ENCODE peak calls at places on chromosomes 1 and 21, in seven cellular contexts. One of them, this sample, is unnamed.

GRCh38 chr1:69230223-69230622 is 337.5 kb upstream of the LRRC7 start:
- DNase-seq in fibroblast of pulmonary artery: no peak
- DNase-seq in Caki2: no peak
- DNase-seq in stimulated activated CD4-positive, alpha-beta T cell treated with anti-CD3 and anti-CD28 coated beads, Interleukin-15, amount 100 ng/mL, for 1 hour: no peak
- DNase-seq in KG1: no peak
- DNase-seq in breast epithelium: no peak
- DNase-seq in endothelial cell: no peak
- DNase-seq in this sample: no peak

GRCh38 chr1:6592865-6593593 is 9.6 kb downstream of the KLHL21 start:
- DNase-seq in Caki2: no peak
- DNase-seq in breast epithelium: no peak
- DNase-seq in fibroblast of pulmonary artery: no peak
- DNase-seq in KG1: no peak
- DNase-seq in stimulated activated CD4-positive, alpha-beta T cell treated with anti-CD3 and anti-CD28 coated beads, Interleukin-15, amount 100 ng/mL, for 1 hour: no peak
- DNase-seq in endothelial cell: no peak
- DNase-seq in this sample: no peak

GRCh38 chr1:244248426-244248825 is 197.3 kb downstream of the ZBTB18 start:
- DNase-seq in KG1: no peak
- DNase-seq in stimulated activated CD4-positive, alpha-beta T cell treated with anti-CD3 and anti-CD28 coated beads, Interleukin-15, amount 100 ng/mL, for 1 hour: no peak
- DNase-seq in endothelial cell: no peak
- DNase-seq in Caki2: no peak
- DNase-seq in fibroblast of pulmonary artery: no peak
- DNase-seq in breast epithelium: no peak
- DNase-seq in this sample: no peak

GRCh38 chr1:248823517-248824001 is 2.2 kb downstream of the SH3BP5L start:
- DNase-seq in fibroblast of pulmonary artery: peak
- DNase-seq in stimulated activated CD4-positive, alpha-beta T cell treated with anti-CD3 and anti-CD28 coated beads, Interleukin-15, amount 100 ng/mL, for 1 hour: no peak
- DNase-seq in Caki2: no peak
- DNase-seq in breast epithelium: no peak
- DNase-seq in KG1: no peak
- DNase-seq in endothelial cell: no peak
- DNase-seq in this sample: no peak

GRCh38 chr1:10866314-10867091 is 70.1 kb upstream of the CASZ1 start:
- DNase-seq in Caki2: no peak
- DNase-seq in breast epithelium: no peak
- DNase-seq in endothelial cell: peak
- DNase-seq in KG1: no peak
- DNase-seq in fibroblast of pulmonary artery: peak
- DNase-seq in stimulated activated CD4-positive, alpha-beta T cell treated with anti-CD3 and anti-CD28 coated beads, Interleukin-15, amount 100 ng/mL, for 1 hour: peak
- DNase-seq in this sample: no peak

GRCh38 chr1:239816090-239816812 is 275.4 kb upstream of the FMN2 start:
- DNase-seq in Caki2: peak
- DNase-seq in endothelial cell: peak
- DNase-seq in KG1: no peak
- DNase-seq in fibroblast of pulmonary artery: peak
- DNase-seq in stimulated activated CD4-positive, alpha-beta T cell treated with anti-CD3 and anti-CD28 coated beads, Interleukin-15, amount 100 ng/mL, for 1 hour: no peak
- DNase-seq in breast epithelium: no peak
- DNase-seq in this sample: no peak

GRCh38 chr1:45954401-45954847 is 151.0 kb downstream of the MAST2 start:
- DNase-seq in endothelial cell: no peak
- DNase-seq in Caki2: peak
- DNase-seq in stimulated activated CD4-positive, alpha-beta T cell treated with anti-CD3 and anti-CD28 coated beads, Interleukin-15, amount 100 ng/mL, for 1 hour: no peak
- DNase-seq in KG1: no peak
- DNase-seq in fibroblast of pulmonary artery: peak
- DNase-seq in breast epithelium: no peak
- DNase-seq in this sample: no peak

GRCh38 chr21:42651515-42652401 is 1.7 kb upstream of the PDE9A start:
- DNase-seq in Caki2: peak
- DNase-seq in stimulated activated CD4-positive, alpha-beta T cell treated with anti-CD3 and anti-CD28 coated beads, Interleukin-15, amount 100 ng/mL, for 1 hour: no peak
- DNase-seq in fibroblast of pulmonary artery: no peak
- DNase-seq in KG1: no peak
- DNase-seq in endothelial cell: no peak
- DNase-seq in breast epithelium: no peak
- DNase-seq in this sample: no peak

GRCh38 chr1:33248244-33248643 is 8.0 kb upstream of the ZNF362 start:
- DNase-seq in endothelial cell: no peak
- DNase-seq in KG1: no peak
- DNase-seq in stimulated activated CD4-positive, alpha-beta T cell treated with anti-CD3 and anti-CD28 coated beads, Interleukin-15, amount 100 ng/mL, for 1 hour: no peak
- DNase-seq in fibroblast of pulmonary artery: no peak
- DNase-seq in breast epithelium: no peak
- DNase-seq in Caki2: no peak
- DNase-seq in this sample: no peak

GRCh38 chr1:24742090-24742938 is 2.9 kb upstream of the CLIC4 start:
- DNase-seq in endothelial cell: no peak
- DNase-seq in breast epithelium: no peak
- DNase-seq in Caki2: peak
- DNase-seq in fibroblast of pulmonary artery: peak
- DNase-seq in KG1: no peak
- DNase-seq in stimulated activated CD4-positive, alpha-beta T cell treated with anti-CD3 and anti-CD28 coated beads, Interleukin-15, amount 100 ng/mL, for 1 hour: no peak
- DNase-seq in this sample: no peak

GRCh38 chr1:21655259-21655658 is 13.9 kb downstream of the RAP1GAP start:
- DNase-seq in breast epithelium: no peak
- DNase-seq in endothelial cell: no peak
- DNase-seq in KG1: no peak
- DNase-seq in Caki2: no peak
- DNase-seq in stimulated activated CD4-positive, alpha-beta T cell treated with anti-CD3 and anti-CD28 coated beads, Interleukin-15, amount 100 ng/mL, for 1 hour: no peak
- DNase-seq in fibroblast of pulmonary artery: no peak
- DNase-seq in this sample: no peak

GRCh38 chr1:2799811-2800663 is 1.5 kb downstream of the TTC34 start:
- DNase-seq in fibroblast of pulmonary artery: no peak
- DNase-seq in Caki2: no peak
- DNase-seq in breast epithelium: no peak
- DNase-seq in KG1: no peak
- DNase-seq in endothelial cell: no peak
- DNase-seq in stimulated activated CD4-positive, alpha-beta T cell treated with anti-CD3 and anti-CD28 coated beads, Interleukin-15, amount 100 ng/mL, for 1 hour: no peak
- DNase-seq in this sample: no peak

GRCh38 chr1:38579056-38579455 is 280.5 kb downstream of the RRAGC start:
- DNase-seq in stimulated activated CD4-positive, alpha-beta T cell treated with anti-CD3 and anti-CD28 coated beads, Interleukin-15, amount 100 ng/mL, for 1 hour: no peak
- DNase-seq in Caki2: no peak
- DNase-seq in endothelial cell: no peak
- DNase-seq in breast epithelium: no peak
- DNase-seq in KG1: no peak
- DNase-seq in fibroblast of pulmonary artery: no peak
- DNase-seq in this sample: no peak

GRCh38 chr1:161159087-161159914 is at the start of gene USP21:
- DNase-seq in breast epithelium: peak
- DNase-seq in endothelial cell: peak
- DNase-seq in stimulated activated CD4-positive, alpha-beta T cell treated with anti-CD3 and anti-CD28 coated beads, Interleukin-15, amount 100 ng/mL, for 1 hour: peak
- DNase-seq in KG1: peak
- DNase-seq in Caki2: peak
- DNase-seq in fibroblast of pulmonary artery: peak
- DNase-seq in this sample: peak

GRCh38 chr1:37480125-37480466 is 5.7 kb downstream of the ZC3H12A start:
- DNase-seq in stimulated activated CD4-positive, alpha-beta T cell treated with anti-CD3 and anti-CD28 coated beads, Interleukin-15, amount 100 ng/mL, for 1 hour: no peak
- DNase-seq in fibroblast of pulmonary artery: no peak
- DNase-seq in Caki2: no peak
- DNase-seq in KG1: no peak
- DNase-seq in breast epithelium: no peak
- DNase-seq in endothelial cell: no peak
- DNase-seq in this sample: no peak

GRCh38 chr1:23084880-23085279 is 65.6 kb downstream of the KDM1A start:
- DNase-seq in fibroblast of pulmonary artery: no peak
- DNase-seq in stimulated activated CD4-positive, alpha-beta T cell treated with anti-CD3 and anti-CD28 coated beads, Interleukin-15, amount 100 ng/mL, for 1 hour: no peak
- DNase-seq in endothelial cell: no peak
- DNase-seq in Caki2: no peak
- DNase-seq in breast epithelium: no peak
- DNase-seq in KG1: no peak
- DNase-seq in this sample: no peak

GRCh38 chr21:17813353-17813752 is 5.8 kb downstream of the C21orf91 start:
- DNase-seq in breast epithelium: no peak
- DNase-seq in Caki2: no peak
- DNase-seq in fibroblast of pulmonary artery: no peak
- DNase-seq in stimulated activated CD4-positive, alpha-beta T cell treated with anti-CD3 and anti-CD28 coated beads, Interleukin-15, amount 100 ng/mL, for 1 hour: no peak
- DNase-seq in endothelial cell: no peak
- DNase-seq in KG1: no peak
- DNase-seq in this sample: no peak

GRCh38 chr1:63636192-63637105 is 43.2 kb downstream of the PGM1 start:
- DNase-seq in stimulated activated CD4-positive, alpha-beta T cell treated with anti-CD3 and anti-CD28 coated beads, Interleukin-15, amount 100 ng/mL, for 1 hour: no peak
- DNase-seq in fibroblast of pulmonary artery: no peak
- DNase-seq in Caki2: no peak
- DNase-seq in KG1: no peak
- DNase-seq in breast epithelium: no peak
- DNase-seq in endothelial cell: no peak
- DNase-seq in this sample: no peak

GRCh38 chr1:58149266-58149812 is 397.2 kb downstream of the OMA1 start:
- DNase-seq in stimulated activated CD4-positive, alpha-beta T cell treated with anti-CD3 and anti-CD28 coated beads, Interleukin-15, amount 100 ng/mL, for 1 hour: no peak
- DNase-seq in endothelial cell: no peak
- DNase-seq in fibroblast of pulmonary artery: no peak
- DNase-seq in Caki2: no peak
- DNase-seq in KG1: no peak
- DNase-seq in breast epithelium: no peak
- DNase-seq in this sample: peak

GRCh38 chr21:36542312-36543101 is 62.6 kb upstream of the CLDN14 start:
- DNase-seq in stimulated activated CD4-positive, alpha-beta T cell treated with anti-CD3 and anti-CD28 coated beads, Interleukin-15, amount 100 ng/mL, for 1 hour: no peak
- DNase-seq in fibroblast of pulmonary artery: peak
- DNase-seq in endothelial cell: no peak
- DNase-seq in Caki2: no peak
- DNase-seq in breast epithelium: no peak
- DNase-seq in KG1: no peak
- DNase-seq in this sample: no peak

GRCh38 chr1:203577874-203578464 is 48.7 kb upstream of the ATP2B4 start:
- DNase-seq in endothelial cell: no peak
- DNase-seq in stimulated activated CD4-positive, alpha-beta T cell treated with anti-CD3 and anti-CD28 coated beads, Interleukin-15, amount 100 ng/mL, for 1 hour: no peak
- DNase-seq in Caki2: no peak
- DNase-seq in fibroblast of pulmonary artery: no peak
- DNase-seq in KG1: no peak
- DNase-seq in breast epithelium: no peak
- DNase-seq in this sample: no peak

GRCh38 chr1:28108006-28108405 is 19.6 kb upstream of the EYA3 start:
- DNase-seq in endothelial cell: no peak
- DNase-seq in KG1: no peak
- DNase-seq in breast epithelium: no peak
- DNase-seq in fibroblast of pulmonary artery: no peak
- DNase-seq in Caki2: no peak
- DNase-seq in stimulated activated CD4-positive, alpha-beta T cell treated with anti-CD3 and anti-CD28 coated beads, Interleukin-15, amount 100 ng/mL, for 1 hour: no peak
- DNase-seq in this sample: no peak

GRCh38 chr1:1013105-1013921 is at the start of gene ISG15:
- DNase-seq in endothelial cell: peak
- DNase-seq in KG1: peak
- DNase-seq in Caki2: peak
- DNase-seq in stimulated activated CD4-positive, alpha-beta T cell treated with anti-CD3 and anti-CD28 coated beads, Interleukin-15, amount 100 ng/mL, for 1 hour: peak
- DNase-seq in fibroblast of pulmonary artery: peak
- DNase-seq in breast epithelium: peak
- DNase-seq in this sample: no peak

GRCh38 chr1:21534674-21535378 is 25.6 kb downstream of the ALPL start:
- DNase-seq in breast epithelium: no peak
- DNase-seq in fibroblast of pulmonary artery: peak
- DNase-seq in stimulated activated CD4-positive, alpha-beta T cell treated with anti-CD3 and anti-CD28 coated beads, Interleukin-15, amount 100 ng/mL, for 1 hour: no peak
- DNase-seq in endothelial cell: peak
- DNase-seq in KG1: peak
- DNase-seq in Caki2: peak
- DNase-seq in this sample: peak

GRCh38 chr1:247360116-247360898 is 28.6 kb upstream of the ZNF496 start:
- DNase-seq in fibroblast of pulmonary artery: no peak
- DNase-seq in endothelial cell: no peak
- DNase-seq in breast epithelium: no peak
- DNase-seq in KG1: no peak
- DNase-seq in stimulated activated CD4-positive, alpha-beta T cell treated with anti-CD3 and anti-CD28 coated beads, Interleukin-15, amount 100 ng/mL, for 1 hour: no peak
- DNase-seq in Caki2: no peak
- DNase-seq in this sample: no peak

GRCh38 chr1:98028800-98029199 is 108.0 kb upstream of the DPYD start:
- DNase-seq in breast epithelium: no peak
- DNase-seq in KG1: no peak
- DNase-seq in Caki2: no peak
- DNase-seq in fibroblast of pulmonary artery: peak
- DNase-seq in stimulated activated CD4-positive, alpha-beta T cell treated with anti-CD3 and anti-CD28 coated beads, Interleukin-15, amount 100 ng/mL, for 1 hour: no peak
- DNase-seq in endothelial cell: no peak
- DNase-seq in this sample: no peak

GRCh38 chr1:8348777-8349472 is 31.0 kb downstream of the SLC45A1 start:
- DNase-seq in KG1: peak
- DNase-seq in endothelial cell: peak
- DNase-seq in breast epithelium: no peak
- DNase-seq in Caki2: peak
- DNase-seq in fibroblast of pulmonary artery: peak
- DNase-seq in stimulated activated CD4-positive, alpha-beta T cell treated with anti-CD3 and anti-CD28 coated beads, Interleukin-15, amount 100 ng/mL, for 1 hour: peak
- DNase-seq in this sample: peak

GRCh38 chr1:10867914-10868598 is 71.6 kb upstream of the CASZ1 start:
- DNase-seq in Caki2: no peak
- DNase-seq in KG1: no peak
- DNase-seq in breast epithelium: no peak
- DNase-seq in fibroblast of pulmonary artery: no peak
- DNase-seq in endothelial cell: no peak
- DNase-seq in stimulated activated CD4-positive, alpha-beta T cell treated with anti-CD3 and anti-CD28 coated beads, Interleukin-15, amount 100 ng/mL, for 1 hour: no peak
- DNase-seq in this sample: no peak

GRCh38 chr1:7224644-7225043 is 439.4 kb downstream of the CAMTA1 start:
- DNase-seq in Caki2: no peak
- DNase-seq in fibroblast of pulmonary artery: no peak
- DNase-seq in breast epithelium: no peak
- DNase-seq in endothelial cell: peak
- DNase-seq in stimulated activated CD4-positive, alpha-beta T cell treated with anti-CD3 and anti-CD28 coated beads, Interleukin-15, amount 100 ng/mL, for 1 hour: no peak
- DNase-seq in KG1: no peak
- DNase-seq in this sample: no peak

GRCh38 chr1:54487571-54488050 is 60.4 kb upstream of the ACOT11 start:
- DNase-seq in Caki2: no peak
- DNase-seq in endothelial cell: no peak
- DNase-seq in KG1: no peak
- DNase-seq in stimulated activated CD4-positive, alpha-beta T cell treated with anti-CD3 and anti-CD28 coated beads, Interleukin-15, amount 100 ng/mL, for 1 hour: no peak
- DNase-seq in breast epithelium: no peak
- DNase-seq in fibroblast of pulmonary artery: no peak
- DNase-seq in this sample: no peak

GRCh38 chr1:86515597-86515996 is 31.3 kb upstream of the CLCA4 start:
- DNase-seq in breast epithelium: no peak
- DNase-seq in KG1: no peak
- DNase-seq in fibroblast of pulmonary artery: peak
- DNase-seq in Caki2: no peak
- DNase-seq in endothelial cell: peak
- DNase-seq in stimulated activated CD4-positive, alpha-beta T cell treated with anti-CD3 and anti-CD28 coated beads, Interleukin-15, amount 100 ng/mL, for 1 hour: no peak
- DNase-seq in this sample: peak

GRCh38 chr1:28104866-28105467 is 16.6 kb upstream of the EYA3 start:
- DNase-seq in breast epithelium: no peak
- DNase-seq in endothelial cell: peak
- DNase-seq in KG1: no peak
- DNase-seq in fibroblast of pulmonary artery: peak
- DNase-seq in stimulated activated CD4-positive, alpha-beta T cell treated with anti-CD3 and anti-CD28 coated beads, Interleukin-15, amount 100 ng/mL, for 1 hour: no peak
- DNase-seq in Caki2: peak
- DNase-seq in this sample: no peak

GRCh38 chr21:31132574-31133242 is 94.4 kb upstream of the KRTAP19-8 start:
- DNase-seq in breast epithelium: no peak
- DNase-seq in fibroblast of pulmonary artery: peak
- DNase-seq in endothelial cell: no peak
- DNase-seq in KG1: peak
- DNase-seq in stimulated activated CD4-positive, alpha-beta T cell treated with anti-CD3 and anti-CD28 coated beads, Interleukin-15, amount 100 ng/mL, for 1 hour: no peak
- DNase-seq in Caki2: no peak
- DNase-seq in this sample: no peak

GRCh38 chr1:90716552-90717355 is at the start of gene BARHL2:
- DNase-seq in endothelial cell: peak
- DNase-seq in KG1: no peak
- DNase-seq in breast epithelium: no peak
- DNase-seq in Caki2: no peak
- DNase-seq in fibroblast of pulmonary artery: no peak
- DNase-seq in stimulated activated CD4-positive, alpha-beta T cell treated with anti-CD3 and anti-CD28 coated beads, Interleukin-15, amount 100 ng/mL, for 1 hour: no peak
- DNase-seq in this sample: no peak

GRCh38 chr1:6125366-6125765 is 54.8 kb downstream of the CHD5 start:
- DNase-seq in breast epithelium: no peak
- DNase-seq in fibroblast of pulmonary artery: no peak
- DNase-seq in KG1: no peak
- DNase-seq in stimulated activated CD4-positive, alpha-beta T cell treated with anti-CD3 and anti-CD28 coated beads, Interleukin-15, amount 100 ng/mL, for 1 hour: no peak
- DNase-seq in Caki2: no peak
- DNase-seq in endothelial cell: no peak
- DNase-seq in this sample: no peak

GRCh38 chr1:15045123-15045522 is 108.4 kb upstream of the TMEM51 start:
- DNase-seq in endothelial cell: no peak
- DNase-seq in Caki2: no peak
- DNase-seq in KG1: no peak
- DNase-seq in fibroblast of pulmonary artery: no peak
- DNase-seq in breast epithelium: no peak
- DNase-seq in stimulated activated CD4-positive, alpha-beta T cell treated with anti-CD3 and anti-CD28 coated beads, Interleukin-15, amount 100 ng/mL, for 1 hour: no peak
- DNase-seq in this sample: no peak